ENCODE peak calls at places on chromosome 2, in ten cellular contexts. O is uterus; C is upper lobe of right lung; A is right lobe of liver; B is lung; J is CD8-positive, alpha-beta T cell; I is Caco-2; Q is neural progenitor cell; K is sigmoid colon; N is left ventricle myocardium inferior. F is an unnamed sample.
A peak's percentile ranks its signal among the peaks of the same experiment; 100 is the strongest.

GRCh38 chr2:132849118-132849517 is 179.1 kb upstream of the LYPD1 start:
- DNase-seq in O (no peak), C (no peak), A (no peak), B (no peak), J (no peak), I (no peak), Q (no peak), K (no peak), N (no peak), F (no peak)

GRCh38 chr2:142918624-142919023 is 41.2 kb downstream of the KYNU start:
- DNase-seq in O (no peak), C (no peak), A (no peak), B (no peak), J (no peak), I (no peak), Q (no peak), K (no peak), N (no peak), F (no peak)

GRCh38 chr2:95384854-95385569 is 17.5 kb upstream of the FAHD2A start:
- DNase-seq in O (no peak), C (peak; percentile 49), A (no peak), B (no peak), J (no peak), I (no peak), Q (peak; percentile 76), K (peak; percentile 63), N (peak; percentile 43), F (peak; percentile 4)

GRCh38 chr2:10414591-10414990 is 33.5 kb downstream of the ODC1 start:
- DNase-seq in O (no peak), C (no peak), A (no peak), B (no peak), J (no peak), I (no peak), Q (no peak), K (no peak), N (no peak), F (no peak)

GRCh38 chr2:217555075-217555876 is 447.5 kb downstream of the TNS1 start:
- DNase-seq in O (peak; percentile 63), C (no peak), A (no peak), B (no peak), J (no peak), I (no peak), Q (no peak), K (peak; percentile 73), N (no peak), F (no peak)

GRCh38 chr2:234565842-234566619 is 69.2 kb upstream of the ARL4C start:
- DNase-seq in O (no peak), C (no peak), A (no peak), B (no peak), J (no peak), I (no peak), Q (no peak), K (no peak), N (no peak), F (no peak)

GRCh38 chr2:176637134-176637496 is 367.9 kb downstream of the MTX2 start:
- DNase-seq in O (no peak), C (no peak), A (no peak), B (no peak), J (no peak), I (no peak), Q (peak; percentile 50), K (no peak), N (no peak), F (no peak)

GRCh38 chr2:94869131-94869530 is 2.1 kb upstream of the TEKT4 start:
- DNase-seq in O (no peak), C (no peak), A (no peak), B (no peak), J (no peak), I (no peak), Q (no peak), K (peak; percentile 54), N (no peak), F (no peak)

GRCh38 chr2:109318150-109318948 is 189.3 kb downstream of the SH3RF3 start:
- DNase-seq in O (peak; percentile 85), C (peak; percentile 74), A (no peak), B (peak; percentile 70), J (no peak), I (no peak), Q (peak; percentile 24), K (peak; percentile 95), N (peak; percentile 86), F (peak; percentile 85)

GRCh38 chr2:191899442-191899841 is 52.6 kb upstream of the CAVIN2 start:
- DNase-seq in O (no peak), C (no peak), A (no peak), B (no peak), J (no peak), I (no peak), Q (no peak), K (no peak), N (no peak), F (no peak)

GRCh38 chr2:223744580-223744979 is 92.8 kb downstream of the AP1S3 start:
- DNase-seq in O (no peak), C (no peak), A (no peak), B (no peak), J (no peak), I (peak; percentile 89), Q (no peak), K (no peak), N (no peak), F (no peak)

GRCh38 chr2:60581461-60582282 is 28.2 kb upstream of the BCL11A start:
- DNase-seq in O (peak; percentile 50), C (peak; percentile 86), A (peak; percentile 68), B (peak; percentile 59), J (peak; percentile 53), I (peak; percentile 86), Q (peak; percentile 87), K (peak; percentile 74), N (peak; percentile 66), F (peak; percentile 72)

GRCh38 chr2:8976419-8976818 is 27.1 kb downstream of the MBOAT2 start:
- DNase-seq in O (no peak), C (no peak), A (no peak), B (no peak), J (no peak), I (no peak), Q (no peak), K (no peak), N (no peak), F (no peak)

GRCh38 chr2:100011272-100011711 is 131.1 kb downstream of the AFF3 start:
- DNase-seq in O (no peak), C (no peak), A (no peak), B (no peak), J (no peak), I (no peak), Q (no peak), K (no peak), N (no peak), F (no peak)

GRCh38 chr2:64797881-64798590 is 144.3 kb upstream of the SERTAD2 start:
- DNase-seq in O (no peak), C (no peak), A (no peak), B (peak; percentile 51), J (no peak), I (no peak), Q (no peak), K (no peak), N (no peak), F (no peak)

GRCh38 chr2:11744631-11745394 is 1.6 kb upstream of the LPIN1 start:
- DNase-seq in O (peak; percentile 47), C (no peak), A (no peak), B (peak; percentile 39), J (no peak), I (peak; percentile 32), Q (peak; percentile 75), K (peak; percentile 74), N (peak; percentile 47), F (no peak)
- H3K4me3 ChIP-seq in O (no peak overlapping the region), C (peak overlapping the region; percentile 25), A (no peak overlapping the region), B (no peak overlapping the region), J (no peak overlapping the region), I (no peak overlapping the region), Q (peak overlapping the region; percentile 8), K (peak overlapping the region; percentile 30), N (peak overlapping the region; percentile 39), F (no peak overlapping the region)

GRCh38 chr2:42960835-42961165 is 168.4 kb upstream of the HAAO start:
- DNase-seq in O (no peak), C (no peak), A (no peak), B (no peak), J (no peak), I (no peak), Q (no peak), K (no peak), N (no peak), F (no peak)
- H3K4me1 ChIP-seq in O (peaks cover 54% of the 10 kb centered on the region), C (peaks cover 56% of the 10 kb centered on the region), A (no peaks in the 10 kb centered on the region), B (peaks cover 20% of the 10 kb centered on the region), J (peaks cover 18% of the 10 kb centered on the region), I (peaks cover 36% of the 10 kb centered on the region), Q (peaks cover 40% of the 10 kb centered on the region), K (peaks cover 46% of the 10 kb centered on the region), N (peaks cover 77% of the 10 kb centered on the region), F (peaks cover 75% of the 10 kb centered on the region)

GRCh38 chr2:21042958-21043743 is 722 bp downstream of the APOB start:
- DNase-seq in O (peak; percentile 67), C (peak; percentile 77), A (peak; percentile 77), B (peak; percentile 58), J (peak; percentile 40), I (peak; percentile 91), Q (peak; percentile 91), K (peak; percentile 77), N (peak; percentile 71), F (peak; percentile 68)
- TF ChIP-seq CTCF in O (peak; percentile 87), C (peak; percentile 98), A (peak; percentile 97), B (peak; percentile 93), J (peak; percentile 99), I (peak; percentile 94), Q (peak; percentile 100), K (peak; percentile 100), N (peak; percentile 99), F (peak; percentile 99)

DNA sequence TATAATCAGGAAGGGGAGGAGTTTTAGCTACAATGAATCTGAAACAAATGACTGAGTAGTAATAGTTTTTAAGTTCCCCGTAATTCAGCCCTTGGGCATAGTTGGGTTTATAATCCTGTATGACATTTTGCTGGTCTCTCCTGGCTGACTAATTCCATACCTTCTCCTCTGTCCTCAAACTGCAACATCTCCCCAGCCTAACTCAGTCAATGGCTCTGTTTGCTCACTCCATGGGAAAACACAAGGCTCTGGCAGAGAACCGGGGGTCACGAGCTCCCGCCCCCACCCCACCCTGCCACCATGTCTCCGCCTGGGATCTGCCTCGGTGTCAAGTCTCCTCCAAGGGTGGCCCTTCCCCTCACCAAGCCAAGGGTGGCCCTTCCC is 168.6 kb downstream of the HDAC4 start:
- DNase-seq in O (no peak), C (no peak), A (no peak), B (no peak), J (no peak), I (no peak), Q (no peak), K (peak; percentile 58), N (no peak), F (no peak)
- H3K4me3 ChIP-seq in O (no peak overlapping the region), C (no peak overlapping the region), A (no peak overlapping the region), B (no peak overlapping the region), J (peak overlapping the region; percentile 44), I (no peak overlapping the region), Q (no peak overlapping the region), K (no peak overlapping the region), N (no peak overlapping the region), F (no peak overlapping the region)